ENCODE peak calls at places on chromosome 1, in nine cellular contexts. F is esophagus squamous epithelium, P is GM23248, D is sigmoid colon, Q is testis, A is dorsolateral prefrontal cortex, N is fibroblast of lung, H is right cardiac atrium, T is breast epithelium. W is an unnamed sample.

GRCh38 chr1:2443285-2444137 is 31.1 kb upstream of the PEX10 start:
- DNase-seq in D (no peak), Q (peak), N (no peak), A (peak), P (no peak), F (no peak), T (no peak), H (no peak), W (no peak)

GRCh38 chr1:111880866-111881837 is 108.3 kb downstream of the KCND3 start:
- DNase-seq in Q (no peak), N (no peak), A (no peak), F (no peak), D (peak), P (no peak), H (peak), T (no peak), W (no peak)

GRCh38 chr1:101253976-101254660 is 17.3 kb downstream of the S1PR1 start:
- DNase-seq in N (peak), F (no peak), T (no peak), A (no peak), P (peak), D (no peak), H (no peak), Q (no peak), W (no peak)

GRCh38 chr1:167110586-167110985 is 16.7 kb downstream of the STYXL2 start:
- DNase-seq in Q (no peak), F (no peak), N (no peak), P (no peak), T (no peak), D (no peak), H (no peak), A (no peak), W (no peak)

GRCh38 chr1:203462878-203463277 is 12.7 kb upstream of the PRELP start:
- DNase-seq in N (peak), P (peak), A (no peak), F (no peak), H (peak), T (peak), D (peak), Q (no peak), W (no peak)

GRCh38 chr1:154791292-154792278 is 78.5 kb downstream of the KCNN3 start:
- DNase-seq in N (peak), T (no peak), D (no peak), A (peak), Q (no peak), H (no peak), F (no peak), P (peak), W (peak)

GRCh38 chr1:92538048-92538412 is 51.3 kb upstream of the GFI1 start:
- DNase-seq in P (peak), Q (no peak), H (no peak), T (no peak), D (no peak), F (no peak), A (no peak), N (peak), W (no peak)

GRCh38 chr1:155968670-155969069 is 9.7 kb downstream of the ARHGEF2 start:
- DNase-seq in H (peak), N (peak), D (no peak), A (peak), P (no peak), Q (no peak), F (no peak), T (no peak), W (no peak)

GRCh38 chr1:166906647-166907046 is 30.6 kb upstream of the TADA1 start:
- DNase-seq in T (no peak), N (peak), P (no peak), H (no peak), F (no peak), Q (no peak), D (no peak), A (no peak), W (no peak)

GRCh38 chr1:193553562-193553961 is 367.1 kb upstream of the B3GALT2 start:
- DNase-seq in T (no peak), D (no peak), P (no peak), Q (no peak), A (no peak), F (no peak), N (no peak), H (no peak), W (no peak)

GRCh38 chr1:60903591-60903990 is 178.8 kb upstream of the NFIA start:
- DNase-seq in P (peak), Q (no peak), H (peak), N (peak), A (peak), T (peak), F (no peak), D (peak), W (peak)

GRCh38 chr1:42939216-42939615 is 19.5 kb downstream of the SLC2A1 start:
- DNase-seq in P (no peak), N (no peak), D (no peak), Q (no peak), T (no peak), H (no peak), A (no peak), F (no peak), W (peak)

GRCh38 chr1:63665824-63666223 is 72.6 kb downstream of the PGM1 start:
- DNase-seq in T (no peak), Q (no peak), P (no peak), A (no peak), D (no peak), N (no peak), F (no peak), H (no peak), W (no peak)

GRCh38 chr1:78678324-78678723 is 28.7 kb downstream of the IFI44 start:
- DNase-seq in F (no peak), T (no peak), P (no peak), H (no peak), Q (no peak), N (no peak), D (no peak), A (no peak), W (no peak)

GRCh38 chr1:17572264-17572985 is 32.9 kb downstream of the ARHGEF10L start:
- DNase-seq in Q (no peak), A (no peak), F (no peak), P (no peak), N (no peak), T (no peak), D (no peak), H (peak), W (no peak)

GRCh38 chr1:149885364-149886111 is 13.8 kb upstream of the BOLA1 start:
- DNase-seq in N (peak), D (peak), H (peak), P (peak), Q (peak), T (peak), A (peak), F (peak), W (peak)

GRCh38 chr1:225425211-225425786 is 2.5 kb downstream of the LBR start:
- DNase-seq in P (peak), N (peak), H (no peak), Q (no peak), D (no peak), F (no peak), T (no peak), A (no peak), W (no peak)

GRCh38 chr1:33902486-33903209 is 38.8 kb downstream of the HMGB4 start:
- DNase-seq in T (no peak), Q (no peak), N (peak), P (peak), H (no peak), F (no peak), D (no peak), A (no peak), W (no peak)

GRCh38 chr1:29426701-29427279 is 190.5 kb downstream of the PTPRU start:
- DNase-seq in Q (no peak), H (peak), F (no peak), P (no peak), N (no peak), A (no peak), T (no peak), D (peak), W (no peak)

GRCh38 chr1:94804442-94804837 is 15.7 kb upstream of the SLC44A3 start:
- DNase-seq in D (no peak), A (no peak), P (no peak), Q (peak), F (no peak), N (no peak), H (no peak), T (no peak), W (no peak)

GRCh38 chr1:94803517-94804441 is 16.4 kb upstream of the SLC44A3 start:
- DNase-seq in A (peak), Q (peak), F (no peak), N (peak), P (no peak), H (no peak), T (no peak), D (peak), W (no peak)

GRCh38 chr1:94799201-94799600 is 21.0 kb upstream of the SLC44A3 start:
- DNase-seq in P (peak), N (peak), F (no peak), T (no peak), A (no peak), Q (no peak), H (no peak), D (no peak), W (no peak)

GRCh38 chr1:94803106-94803505 is 17.1 kb upstream of the SLC44A3 start:
- DNase-seq in F (no peak), D (no peak), H (no peak), Q (no peak), N (no peak), A (no peak), T (no peak), P (no peak), W (no peak)

DNA sequence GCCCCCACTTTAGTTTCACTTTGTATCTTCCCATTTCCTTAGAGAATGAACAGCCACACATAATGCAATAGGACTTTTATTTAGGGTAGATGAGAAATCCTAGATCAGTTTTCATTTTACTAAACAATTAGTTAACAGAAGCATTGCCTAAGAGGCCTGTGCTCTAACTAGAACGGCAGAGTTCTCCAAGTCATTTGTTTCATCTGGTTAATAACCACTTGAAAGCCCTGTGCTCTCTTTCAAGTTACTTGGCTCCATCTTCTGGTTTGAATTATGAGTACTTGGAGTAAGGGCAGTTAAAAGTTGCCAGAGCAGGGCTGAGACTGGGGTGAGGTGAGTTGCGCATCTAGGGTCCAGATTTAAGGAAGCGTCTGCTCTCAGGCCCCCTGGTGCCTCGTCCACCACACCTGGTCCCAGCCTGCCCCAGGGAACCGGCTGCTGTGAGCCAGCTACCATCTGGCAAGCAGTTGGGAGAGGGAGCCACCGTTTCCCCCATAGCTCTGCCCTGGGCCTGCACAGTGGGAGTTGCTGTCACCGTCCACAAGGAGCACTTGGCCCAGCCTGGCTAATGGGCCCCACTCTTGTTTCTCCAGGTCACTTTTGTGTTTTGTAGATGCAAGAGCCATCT is 18.1 kb upstream of the SLC44A3 start:
- DNase-seq in A (no peak), T (no peak), F (no peak), N (peak), Q (peak), D (peak), H (peak), P (peak), W (peak)
- H3K4me3 ChIP-seq in A (peak), T (peak), F (peak), N (peak), Q (no peak), D (peak), H (peak), P (peak), W (no peak)

GRCh38 chr1:10692401-10693021 is 103.9 kb downstream of the CASZ1 start:
- DNase-seq in D (no peak), P (peak), N (no peak), H (no peak), A (no peak), F (no peak), Q (no peak), T (peak), W (peak)

GRCh38 chr1:10690484-10690883 is 106.0 kb downstream of the CASZ1 start:
- DNase-seq in P (no peak), F (no peak), D (no peak), A (no peak), H (no peak), Q (no peak), T (no peak), N (no peak), W (no peak)

GRCh38 chr1:10691075-10691739 is 105.2 kb downstream of the CASZ1 start:
- DNase-seq in N (no peak), H (no peak), T (no peak), F (no peak), Q (no peak), D (no peak), A (no peak), P (no peak), W (no peak)

GRCh38 chr1:10693152-10693496 is 103.3 kb downstream of the CASZ1 start:
- DNase-seq in D (no peak), T (no peak), Q (no peak), P (no peak), A (no peak), N (no peak), H (no peak), F (no peak), W (no peak)

DNA sequence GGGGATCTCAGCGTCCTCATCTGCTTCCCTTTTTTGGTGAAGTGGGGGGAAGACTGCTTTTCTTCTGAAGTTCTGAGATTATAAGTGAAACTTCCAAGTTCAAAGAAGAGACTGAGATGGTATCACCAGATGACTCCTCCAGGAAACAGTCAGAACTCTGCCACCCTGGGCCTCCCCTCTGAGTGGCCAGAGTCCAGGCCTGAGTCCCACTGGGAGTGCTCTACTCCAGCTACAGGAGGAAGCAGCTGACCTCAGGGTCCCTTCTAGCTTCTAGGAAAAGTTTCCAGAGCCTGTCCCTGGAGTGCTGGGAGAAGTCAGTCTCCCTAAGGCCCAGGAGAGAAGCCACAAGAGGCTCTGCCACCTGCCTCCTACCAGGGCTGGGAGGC is 104.7 kb downstream of the CASZ1 start:
- DNase-seq in H (no peak), D (no peak), T (no peak), A (no peak), P (peak), F (no peak), N (no peak), Q (no peak), W (no peak)
- H3K27ac ChIP-seq in H (no peak), D (peak), T (peak), A (no peak), P (no peak), F (peak), N (no peak), Q (no peak), W (no peak)

GRCh38 chr1:25620211-25620610 is 3.6 kb downstream of the MAN1C1 start:
- DNase-seq in A (no peak), P (no peak), D (no peak), H (no peak), N (no peak), Q (no peak), F (no peak), T (no peak), W (no peak)

GRCh38 chr1:25619101-25619890 is 2.7 kb downstream of the MAN1C1 start:
- DNase-seq in D (no peak), N (no peak), A (peak), Q (peak), P (peak), F (no peak), H (peak), T (no peak), W (no peak)

GRCh38 chr1:25617626-25618432 is 1.2 kb downstream of the MAN1C1 start:
- DNase-seq in F (no peak), D (peak), A (peak), N (no peak), Q (no peak), P (peak), H (peak), T (no peak), W (peak)

GRCh38 chr1:25616932-25617625 is 488 bp downstream of the MAN1C1 start:
- DNase-seq in H (peak), T (no peak), A (no peak), P (peak), N (no peak), Q (no peak), D (no peak), F (no peak), W (peak)

GRCh38 chr1:25618433-25618808 is 1.8 kb downstream of the MAN1C1 start:
- DNase-seq in T (no peak), P (no peak), H (no peak), N (no peak), A (no peak), D (no peak), Q (no peak), F (no peak), W (no peak)
- H3K4me3 ChIP-seq in T (peak), P (no peak), H (peak), N (peak), A (peak), D (peak), Q (peak), F (peak), W (peak)

GRCh38 chr1:204507317-204508105 is 8.7 kb upstream of the MDM4 start:
- DNase-seq in F (no peak), P (peak), D (no peak), T (no peak), H (no peak), N (peak), A (no peak), Q (peak), W (no peak)
- H3K27ac ChIP-seq in F (peak), P (peak), D (peak), T (peak), H (peak), N (peak), A (peak), Q (peak), W (peak)

DNA sequence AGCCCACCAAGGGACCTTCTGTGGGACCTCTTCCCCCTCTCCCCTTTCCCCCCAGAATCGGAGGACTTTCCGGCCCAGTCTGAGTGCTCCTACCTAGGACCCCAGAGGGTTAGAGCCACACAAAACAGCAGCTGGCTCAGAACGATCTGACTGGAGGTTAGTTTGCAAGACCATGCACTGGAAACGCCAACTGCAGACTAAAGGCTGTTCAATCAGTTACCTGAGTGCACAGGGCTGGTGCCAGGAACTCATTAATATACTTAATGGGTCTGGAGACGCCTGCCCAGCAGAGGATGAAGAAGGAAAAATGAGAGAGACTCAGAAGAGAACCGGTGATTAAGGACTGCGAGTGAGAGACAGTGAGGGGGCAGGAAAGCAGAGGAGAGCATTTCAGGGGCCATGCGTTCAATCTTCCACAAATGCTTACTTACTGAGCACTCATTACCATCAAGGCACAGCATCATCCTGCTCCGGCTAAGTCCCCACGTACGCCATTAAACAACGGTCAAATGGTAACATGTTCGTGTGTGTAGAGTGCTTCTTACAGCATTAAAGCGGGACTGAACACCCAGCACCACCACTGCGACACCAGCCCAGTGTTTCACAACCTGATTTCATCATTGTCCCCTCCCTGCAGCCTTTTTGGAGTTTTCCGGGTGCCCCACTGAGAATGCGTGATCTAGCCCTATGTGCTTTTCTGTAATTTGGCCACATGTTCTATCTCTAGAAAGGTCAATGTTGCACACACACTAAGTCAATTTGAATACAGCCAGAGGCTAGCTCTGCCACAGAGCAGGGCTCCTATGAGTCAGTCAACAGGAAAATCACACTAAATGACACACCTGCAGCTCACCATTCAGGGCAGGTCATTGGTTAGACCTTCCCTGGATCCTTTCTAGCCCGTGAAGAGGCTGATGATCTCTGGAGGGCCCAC is 7.6 kb downstream of the ENO1 start:
- DNase-seq in H (no peak), Q (no peak), D (no peak), N (no peak), P (peak), A (no peak), F (no peak), T (no peak), W (no peak)
- H3K4me3 ChIP-seq in H (no peak), Q (no peak), D (no peak), N (no peak), P (no peak), A (no peak), F (no peak), T (no peak), W (no peak)

DNA sequence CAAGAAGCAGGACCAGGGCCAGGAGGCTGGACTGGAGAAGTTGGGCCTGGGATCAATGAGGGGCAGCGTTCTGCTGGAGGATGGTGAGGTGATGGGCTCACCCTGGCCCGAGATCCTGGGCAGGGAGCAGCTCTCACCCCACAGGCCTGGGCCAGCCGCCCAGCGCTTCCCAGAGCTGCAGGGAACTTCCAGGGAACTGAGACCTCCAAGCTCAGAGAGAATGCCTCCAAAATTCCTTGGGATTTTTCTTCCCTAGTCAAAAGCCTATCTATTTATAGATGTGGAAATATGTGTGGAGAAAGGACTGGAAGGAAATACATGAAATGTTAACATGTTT is 121.2 kb downstream of the SPSB1 start:
- DNase-seq in A (no peak), T (no peak), D (no peak), N (peak), F (no peak), Q (peak), P (no peak), H (peak), W (no peak)
- H3K27ac ChIP-seq in A (no peak), T (peak), D (peak), N (peak), F (peak), Q (peak), P (peak), H (peak), W (peak)

GRCh38 chr1:11320153-11320936 is 47.3 kb downstream of the UBIAD1 start:
- DNase-seq in A (no peak), P (no peak), N (no peak), H (no peak), Q (peak), D (no peak), F (no peak), T (no peak), W (no peak)

GRCh38 chr1:11316701-11317100 is 43.7 kb downstream of the UBIAD1 start:
- DNase-seq in H (no peak), Q (peak), T (peak), N (peak), P (peak), D (no peak), F (no peak), A (no peak), W (no peak)

GRCh38 chr1:11321656-11322491 is 48.9 kb downstream of the UBIAD1 start:
- DNase-seq in F (no peak), A (no peak), H (no peak), Q (no peak), D (no peak), P (no peak), T (no peak), N (no peak), W (no peak)

GRCh38 chr1:11314959-11315358 is 42.0 kb downstream of the UBIAD1 start:
- DNase-seq in Q (peak), N (no peak), A (no peak), H (no peak), T (no peak), F (no peak), P (peak), D (no peak), W (no peak)

GRCh38 chr1:11318982-11319381 is 46.0 kb downstream of the UBIAD1 start:
- DNase-seq in N (no peak), A (no peak), Q (peak), T (no peak), D (no peak), F (no peak), H (no peak), P (no peak), W (no peak)
- H3K4me3 ChIP-seq in N (no peak), A (no peak), Q (peak), T (no peak), D (no peak), F (no peak), H (no peak), P (no peak), W (no peak)

W was measured in spleen.